ENCODE peak calls at places on chromosome 15, in nine cellular contexts. V is activated effector memory CD4-positive, alpha-beta T cell treated with Interleukin-2 at 50 U/mL for 16 hours; S is C1 segment of cervical spinal cord; R is PC-9; C is HT-29; B is CD8-positive, alpha-beta memory T cell; J is HCEC 1CT; L is effector CD4-positive, alpha-beta T cell; K is T-helper 9 cell. O is an unnamed sample.

GRCh38 chr15:66882251-66883020 is 180.4 kb downstream of the SMAD6 start:
- DNase-seq in B (no peak), J (peak; percentile 53), R (no peak), S (no peak), K (no peak), L (no peak), C (no peak), V (no peak), O (peak; percentile 79)

GRCh38 chr15:76903251-76903681 is 1.9 kb downstream of the SCAPER start:
- DNase-seq in S (no peak), K (no peak), V (no peak), R (no peak), C (peak; percentile 37), B (no peak), J (peak; percentile 70), L (no peak), O (peak; percentile 15)

GRCh38 chr15:40328176-40328575 is 4.7 kb downstream of the INAFM2 start:
- DNase-seq in K (no peak), C (no peak), L (no peak), R (no peak), B (no peak), J (no peak), S (no peak), V (no peak), O (no peak)

GRCh38 chr15:37880009-37880834 is 54.2 kb upstream of the TMCO5A start:
- DNase-seq in V (no peak), B (no peak), S (no peak), R (no peak), K (no peak), J (peak; percentile 78), L (no peak), C (peak; percentile 64), O (peak; percentile 45)

GRCh38 chr15:31259562-31260252 is 66.9 kb upstream of the KLF13 start:
- DNase-seq in S (no peak), B (no peak), L (no peak), C (no peak), R (no peak), K (no peak), J (no peak), V (no peak), O (no peak)

GRCh38 chr15:81155375-81156218 is 21.5 kb downstream of the CFAP161 start:
- DNase-seq in V (no peak), S (no peak), L (no peak), R (no peak), B (no peak), C (peak; percentile 58), K (no peak), J (peak; percentile 67), O (peak; percentile 25)

GRCh38 chr15:85795669-85796305 is 1.1 kb upstream of the KLHL25 start:
- DNase-seq in C (no peak), V (no peak), J (no peak), R (no peak), K (no peak), B (no peak), S (no peak), L (no peak), O (no peak)

GRCh38 chr15:58517682-58518525 is 86.1 kb downstream of the LIPC start:
- DNase-seq in B (no peak), K (no peak), J (no peak), R (no peak), C (no peak), L (no peak), S (no peak), V (no peak), O (no peak)

GRCh38 chr15:51298656-51299055 is 39.7 kb downstream of the CYP19A1 start:
- DNase-seq in B (no peak), K (no peak), J (no peak), R (no peak), V (no peak), C (no peak), L (no peak), S (no peak), O (no peak)

GRCh38 chr15:88609344-88609743 is 11.8 kb upstream of the AEN start:
- DNase-seq in V (no peak), S (no peak), C (no peak), R (no peak), K (no peak), B (no peak), L (no peak), J (no peak), O (no peak)

GRCh38 chr15:70243686-70244540 is 146.2 kb upstream of the TLE3 start:
- DNase-seq in K (no peak), J (no peak), V (no peak), R (no peak), L (no peak), S (no peak), B (no peak), C (peak; percentile 44), O (no peak)

GRCh38 chr15:23516866-23517265 is 48.6 kb upstream of the MKRN3 start:
- DNase-seq in C (no peak), R (no peak), S (no peak), B (no peak), K (no peak), J (no peak), V (no peak), L (no peak), O (no peak)

GRCh38 chr15:83276661-83277060 is 7.8 kb downstream of the BNC1 start:
- DNase-seq in L (no peak), S (no peak), R (no peak), B (no peak), V (no peak), C (no peak), K (no peak), J (no peak), O (no peak)

GRCh38 chr15:49752517-49752916 is 131.7 kb downstream of the DTWD1 start:
- DNase-seq in B (no peak), S (no peak), K (no peak), J (no peak), L (no peak), C (no peak), R (no peak), V (no peak), O (no peak)

GRCh38 chr15:100330221-100330620 is 11.6 kb downstream of the ADAMTS17 start:
- DNase-seq in V (no peak), R (no peak), K (no peak), C (no peak), L (no peak), B (no peak), J (no peak), S (no peak), O (no peak)

GRCh38 chr15:73240864-73241499 is 127.8 kb downstream of the HCN4 start:
- DNase-seq in R (peak; percentile 49), V (peak; percentile 50), C (peak; percentile 91), B (peak; percentile 71), S (no peak), K (peak; percentile 63), J (peak; percentile 29), L (peak; percentile 60), O (peak; percentile 50)

GRCh38 chr15:63948436-63948835 is 97.8 kb downstream of the DAPK2 start:
- DNase-seq in J (no peak), S (no peak), B (no peak), V (no peak), R (no peak), C (no peak), L (no peak), K (no peak), O (no peak)

GRCh38 chr15:80932989-80933388 is 56.6 kb downstream of the MESD start:
- DNase-seq in L (no peak), B (no peak), C (no peak), V (no peak), J (no peak), R (no peak), K (no peak), S (no peak), O (no peak)

GRCh38 chr15:57307527-57308193 is 68.6 kb upstream of the CGNL1 start:
- DNase-seq in R (no peak), V (no peak), B (no peak), C (no peak), J (no peak), L (no peak), K (no peak), S (no peak), O (no peak)

GRCh38 chr15:101803676-101804075 is 367 bp downstream of the OR4F6 start:
- DNase-seq in C (no peak), J (no peak), B (no peak), S (no peak), L (no peak), V (no peak), K (no peak), R (no peak), O (no peak)

GRCh38 chr15:56733131-56734012 is at the start of gene ZNF280D:
- DNase-seq in K (peak; percentile 61), C (peak; percentile 86), S (peak; percentile 83), R (peak; percentile 61), J (peak; percentile 93), B (peak; percentile 84), L (peak; percentile 58), V (peak; percentile 75), O (peak; percentile 90)

GRCh38 chr15:71153823-71154524 is 38.7 kb downstream of the THSD4 start:
- DNase-seq in R (no peak), S (no peak), C (no peak), L (no peak), V (no peak), K (no peak), J (no peak), B (no peak), O (no peak)

GRCh38 chr15:24966364-24967103 is 11.7 kb downstream of the SNRPN start:
- DNase-seq in R (no peak), S (no peak), J (no peak), K (no peak), B (no peak), L (no peak), V (no peak), C (no peak), O (no peak)

GRCh38 chr15:34855893-34856292 is 60.5 kb upstream of the ACTC1 start:
- DNase-seq in L (no peak), S (no peak), B (no peak), K (no peak), R (no peak), C (no peak), V (no peak), J (peak; percentile 4), O (peak; percentile 12)

GRCh38 chr15:100914876-100915275 is 4.3 kb upstream of the LRRK1 start:
- DNase-seq in J (no peak), L (no peak), C (peak; percentile 47), B (no peak), K (no peak), S (no peak), V (no peak), R (no peak), O (no peak)

GRCh38 chr15:63597033-63597790 is at the start of gene FBXL22:
- DNase-seq in R (no peak), K (no peak), J (no peak), V (no peak), B (no peak), L (no peak), C (no peak), S (no peak), O (no peak)

GRCh38 chr15:71532994-71533393 is 277.4 kb upstream of the NR2E3 start:
- DNase-seq in L (no peak), R (peak; percentile 35), S (no peak), K (no peak), B (no peak), V (no peak), J (peak; percentile 25), C (peak; percentile 46), O (peak; percentile 31)

GRCh38 chr15:49137861-49138260 is 17.5 kb downstream of the COPS2 start:
- DNase-seq in S (no peak), B (no peak), J (peak; percentile 69), R (no peak), L (no peak), C (no peak), V (no peak), K (no peak), O (no peak)

GRCh38 chr15:35914573-35914972 is 368.6 kb upstream of the DPH6 start:
- DNase-seq in V (no peak), L (no peak), B (no peak), S (no peak), J (no peak), K (no peak), C (no peak), R (no peak), O (no peak)

GRCh38 chr15:58185439-58185838 is 47.3 kb downstream of the AQP9 start:
- DNase-seq in S (no peak), R (no peak), L (no peak), J (no peak), K (no peak), B (no peak), V (no peak), C (no peak), O (no peak)

GRCh38 chr15:39599871-39600270 is 19.0 kb downstream of the THBS1 start:
- DNase-seq in K (no peak), L (no peak), C (no peak), R (no peak), B (no peak), V (no peak), J (no peak), S (no peak), O (no peak)